ENCODE peak calls at places on chromosome 1, in nine cellular contexts. One of them, this sample, is unnamed.
A peak's percentile ranks its signal among the peaks of the same experiment; 100 is the strongest.

GRCh38 chr1:244319283-244320132 is 132.2 kb downstream of the ADSS2 start:
- DNase-seq in body of pancreas: no peak
- DNase-seq in heart left ventricle: no peak
- DNase-seq in AG10803: peak; percentile 90
- DNase-seq in uterus: no peak
- DNase-seq in NB4: peak; percentile 96
- DNase-seq in IMR-90: peak; percentile 90
- DNase-seq in HL-60: peak; percentile 94
- DNase-seq in activated B cell treated with CpG ODN at 0.5 μM for 24 hours: no peak
- DNase-seq in this sample: peak; percentile 36

GRCh38 chr1:43366601-43367025 is 1.2 kb downstream of the ELOVL1 start:
- DNase-seq in body of pancreas: no peak
- DNase-seq in heart left ventricle: no peak
- DNase-seq in AG10803: no peak
- DNase-seq in uterus: no peak
- DNase-seq in NB4: no peak
- DNase-seq in IMR-90: no peak
- DNase-seq in HL-60: no peak
- DNase-seq in activated B cell treated with CpG ODN at 0.5 μM for 24 hours: no peak
- DNase-seq in this sample: peak; percentile 38

GRCh38 chr1:103363008-103363365 is 162.5 kb upstream of the RNPC3 start:
- DNase-seq in body of pancreas: no peak
- DNase-seq in heart left ventricle: no peak
- DNase-seq in AG10803: no peak
- DNase-seq in uterus: no peak
- DNase-seq in NB4: no peak
- DNase-seq in IMR-90: no peak
- DNase-seq in HL-60: no peak
- DNase-seq in activated B cell treated with CpG ODN at 0.5 μM for 24 hours: no peak
- DNase-seq in this sample: no peak

GRCh38 chr1:169925505-169926482 is 32.1 kb upstream of the SCYL3 start:
- DNase-seq in body of pancreas: no peak
- DNase-seq in heart left ventricle: no peak
- DNase-seq in AG10803: peak; percentile 22
- DNase-seq in uterus: no peak
- DNase-seq in NB4: no peak
- DNase-seq in IMR-90: no peak
- DNase-seq in HL-60: no peak
- DNase-seq in activated B cell treated with CpG ODN at 0.5 μM for 24 hours: no peak
- DNase-seq in this sample: no peak

GRCh38 chr1:105210747-105211146 is 1461.0 kb downstream of the AMY1C start:
- DNase-seq in body of pancreas: no peak
- DNase-seq in heart left ventricle: no peak
- DNase-seq in AG10803: no peak
- DNase-seq in uterus: no peak
- DNase-seq in NB4: no peak
- DNase-seq in IMR-90: no peak
- DNase-seq in HL-60: no peak
- DNase-seq in activated B cell treated with CpG ODN at 0.5 μM for 24 hours: no peak
- DNase-seq in this sample: no peak

GRCh38 chr1:37391181-37391949 is 83.0 kb upstream of the ZC3H12A start:
- DNase-seq in body of pancreas: no peak
- DNase-seq in heart left ventricle: no peak
- DNase-seq in AG10803: no peak
- DNase-seq in uterus: no peak
- DNase-seq in NB4: peak; percentile 13
- DNase-seq in IMR-90: no peak
- DNase-seq in HL-60: no peak
- DNase-seq in activated B cell treated with CpG ODN at 0.5 μM for 24 hours: no peak
- DNase-seq in this sample: no peak

GRCh38 chr1:32125313-32125712 is 17.5 kb downstream of the KPNA6 start:
- DNase-seq in body of pancreas: no peak
- DNase-seq in heart left ventricle: no peak
- DNase-seq in AG10803: no peak
- DNase-seq in uterus: no peak
- DNase-seq in NB4: no peak
- DNase-seq in IMR-90: no peak
- DNase-seq in HL-60: no peak
- DNase-seq in activated B cell treated with CpG ODN at 0.5 μM for 24 hours: no peak
- DNase-seq in this sample: no peak

GRCh38 chr1:237146247-237146646 is 104.3 kb downstream of the RYR2 start:
- DNase-seq in body of pancreas: no peak
- DNase-seq in heart left ventricle: no peak
- DNase-seq in AG10803: no peak
- DNase-seq in uterus: peak; percentile 17
- DNase-seq in NB4: no peak
- DNase-seq in IMR-90: peak; percentile 16
- DNase-seq in HL-60: no peak
- DNase-seq in activated B cell treated with CpG ODN at 0.5 μM for 24 hours: no peak
- DNase-seq in this sample: no peak

GRCh38 chr1:60589046-60589748 is 493.2 kb upstream of the NFIA start:
- DNase-seq in body of pancreas: no peak
- DNase-seq in heart left ventricle: no peak
- DNase-seq in AG10803: no peak
- DNase-seq in uterus: no peak
- DNase-seq in NB4: no peak
- DNase-seq in IMR-90: no peak
- DNase-seq in HL-60: no peak
- DNase-seq in activated B cell treated with CpG ODN at 0.5 μM for 24 hours: no peak
- DNase-seq in this sample: no peak

GRCh38 chr1:73065585-73065984 is 783.2 kb upstream of the NEGR1 start:
- DNase-seq in body of pancreas: no peak
- DNase-seq in heart left ventricle: no peak
- DNase-seq in AG10803: no peak
- DNase-seq in uterus: no peak
- DNase-seq in NB4: no peak
- DNase-seq in IMR-90: no peak
- DNase-seq in HL-60: no peak
- DNase-seq in activated B cell treated with CpG ODN at 0.5 μM for 24 hours: no peak
- DNase-seq in this sample: no peak

GRCh38 chr1:150162862-150163706 is 13.4 kb downstream of the PLEKHO1 start:
- DNase-seq in body of pancreas: peak; percentile 67
- DNase-seq in heart left ventricle: peak; percentile 83
- DNase-seq in AG10803: peak; percentile 99
- DNase-seq in uterus: peak; percentile 92
- DNase-seq in NB4: peak; percentile 95
- DNase-seq in IMR-90: peak; percentile 100
- DNase-seq in HL-60: peak; percentile 95
- DNase-seq in activated B cell treated with CpG ODN at 0.5 μM for 24 hours: peak; percentile 34
- DNase-seq in this sample: peak; percentile 87
- TF ChIP-seq CTCF in body of pancreas: peak; percentile 20
- TF ChIP-seq CTCF in heart left ventricle: no peak
- TF ChIP-seq CTCF in AG10803: peak; percentile 39
- TF ChIP-seq CTCF in uterus: no peak
- TF ChIP-seq CTCF in NB4: no peak
- TF ChIP-seq CTCF in IMR-90: peak; percentile 13
- TF ChIP-seq CTCF in HL-60: no peak
- TF ChIP-seq CTCF in activated B cell treated with CpG ODN at 0.5 μM for 24 hours: no peak
- TF ChIP-seq CTCF in this sample: no peak

GRCh38 chr1:156492013-156492590 is 8.5 kb downstream of the MEF2D start:
- DNase-seq in body of pancreas: no peak
- DNase-seq in heart left ventricle: peak; percentile 26
- DNase-seq in AG10803: no peak
- DNase-seq in uterus: no peak
- DNase-seq in NB4: no peak
- DNase-seq in IMR-90: no peak
- DNase-seq in HL-60: peak; percentile 37
- DNase-seq in activated B cell treated with CpG ODN at 0.5 μM for 24 hours: no peak
- DNase-seq in this sample: no peak

GRCh38 chr1:156491151-156491949 is 9.2 kb downstream of the MEF2D start:
- DNase-seq in body of pancreas: no peak
- DNase-seq in heart left ventricle: peak; percentile 37
- DNase-seq in AG10803: no peak
- DNase-seq in uterus: no peak
- DNase-seq in NB4: peak; percentile 78
- DNase-seq in IMR-90: no peak
- DNase-seq in HL-60: peak; percentile 63
- DNase-seq in activated B cell treated with CpG ODN at 0.5 μM for 24 hours: no peak
- DNase-seq in this sample: no peak

GRCh38 chr1:156489166-156489934 is 11.2 kb downstream of the MEF2D start:
- DNase-seq in body of pancreas: peak; percentile 56
- DNase-seq in heart left ventricle: peak; percentile 84
- DNase-seq in AG10803: no peak
- DNase-seq in uterus: no peak
- DNase-seq in NB4: peak; percentile 48
- DNase-seq in IMR-90: peak; percentile 36
- DNase-seq in HL-60: peak; percentile 83
- DNase-seq in activated B cell treated with CpG ODN at 0.5 μM for 24 hours: no peak
- DNase-seq in this sample: no peak

GRCh38 chr1:156489935-156490293 is 10.7 kb downstream of the MEF2D start:
- DNase-seq in body of pancreas: no peak
- DNase-seq in heart left ventricle: no peak
- DNase-seq in AG10803: no peak
- DNase-seq in uterus: no peak
- DNase-seq in NB4: no peak
- DNase-seq in IMR-90: no peak
- DNase-seq in HL-60: no peak
- DNase-seq in activated B cell treated with CpG ODN at 0.5 μM for 24 hours: no peak
- DNase-seq in this sample: no peak

GRCh38 chr1:156490401-156491032 is 10.1 kb downstream of the MEF2D start:
- DNase-seq in body of pancreas: peak; percentile 44
- DNase-seq in heart left ventricle: peak; percentile 63
- DNase-seq in AG10803: no peak
- DNase-seq in uterus: peak; percentile 69
- DNase-seq in NB4: peak; percentile 50
- DNase-seq in IMR-90: no peak
- DNase-seq in HL-60: no peak
- DNase-seq in activated B cell treated with CpG ODN at 0.5 μM for 24 hours: no peak
- DNase-seq in this sample: no peak
- TF ChIP-seq CTCF in body of pancreas: no peak
- TF ChIP-seq CTCF in heart left ventricle: peak; percentile 16
- TF ChIP-seq CTCF in AG10803: peak; percentile 35
- TF ChIP-seq CTCF in uterus: peak; percentile 20
- TF ChIP-seq CTCF in NB4: no peak
- TF ChIP-seq CTCF in IMR-90: peak; percentile 27
- TF ChIP-seq CTCF in HL-60: no peak
- TF ChIP-seq CTCF in activated B cell treated with CpG ODN at 0.5 μM for 24 hours: no peak
- TF ChIP-seq CTCF in this sample: no peak

GRCh38 chr1:225412803-225413338 is 15.0 kb downstream of the LBR start:
- DNase-seq in body of pancreas: peak; percentile 84
- DNase-seq in heart left ventricle: no peak
- DNase-seq in AG10803: no peak
- DNase-seq in uterus: no peak
- DNase-seq in NB4: no peak
- DNase-seq in IMR-90: no peak
- DNase-seq in HL-60: no peak
- DNase-seq in activated B cell treated with CpG ODN at 0.5 μM for 24 hours: no peak
- DNase-seq in this sample: no peak

GRCh38 chr1:225415307-225415706 is 12.5 kb downstream of the LBR start:
- DNase-seq in body of pancreas: no peak
- DNase-seq in heart left ventricle: no peak
- DNase-seq in AG10803: no peak
- DNase-seq in uterus: no peak
- DNase-seq in NB4: peak; percentile 15
- DNase-seq in IMR-90: no peak
- DNase-seq in HL-60: peak; percentile 33
- DNase-seq in activated B cell treated with CpG ODN at 0.5 μM for 24 hours: no peak
- DNase-seq in this sample: no peak

GRCh38 chr1:225412301-225412700 is 15.5 kb downstream of the LBR start:
- DNase-seq in body of pancreas: peak; percentile 26
- DNase-seq in heart left ventricle: no peak
- DNase-seq in AG10803: no peak
- DNase-seq in uterus: no peak
- DNase-seq in NB4: no peak
- DNase-seq in IMR-90: no peak
- DNase-seq in HL-60: no peak
- DNase-seq in activated B cell treated with CpG ODN at 0.5 μM for 24 hours: no peak
- DNase-seq in this sample: no peak

GRCh38 chr1:225415967-225416745 is 11.7 kb downstream of the LBR start:
- DNase-seq in body of pancreas: no peak
- DNase-seq in heart left ventricle: no peak
- DNase-seq in AG10803: no peak
- DNase-seq in uterus: no peak
- DNase-seq in NB4: no peak
- DNase-seq in IMR-90: no peak
- DNase-seq in HL-60: no peak
- DNase-seq in activated B cell treated with CpG ODN at 0.5 μM for 24 hours: no peak
- DNase-seq in this sample: no peak

DNA sequence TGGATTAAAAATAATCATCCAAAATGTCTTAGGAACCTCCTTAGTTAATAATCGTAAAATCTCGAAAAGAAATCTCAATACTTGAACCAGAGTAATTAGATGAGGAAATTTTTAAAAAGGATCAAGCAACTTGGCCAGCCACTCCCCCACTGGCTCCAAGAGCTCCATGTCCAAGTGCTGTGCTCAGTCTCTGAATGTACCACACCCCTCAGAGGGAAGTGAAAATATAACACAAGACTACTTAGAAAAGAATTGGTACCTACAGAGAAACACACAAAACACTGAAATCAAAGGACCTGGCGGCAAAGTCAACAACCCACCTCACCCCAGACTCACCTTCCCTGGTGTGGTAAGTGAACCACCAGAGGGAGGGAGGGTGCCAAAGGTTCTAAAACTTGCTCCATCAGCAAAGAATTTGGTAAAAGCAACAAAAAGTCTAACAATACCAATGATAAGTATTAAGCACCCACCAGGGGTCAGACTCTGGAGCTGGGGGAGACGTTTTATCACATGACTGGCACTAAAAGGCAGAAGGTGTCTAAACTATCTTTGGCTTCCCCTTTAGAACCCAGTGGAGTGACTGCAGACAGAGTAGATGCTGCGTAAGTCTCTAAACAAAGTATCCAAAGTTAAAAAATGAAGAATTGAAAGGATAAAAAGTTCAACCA is 14.0 kb downstream of the LBR start:
- DNase-seq in body of pancreas: no peak
- DNase-seq in heart left ventricle: no peak
- DNase-seq in AG10803: no peak
- DNase-seq in uterus: no peak
- DNase-seq in NB4: no peak
- DNase-seq in IMR-90: no peak
- DNase-seq in HL-60: no peak
- DNase-seq in activated B cell treated with CpG ODN at 0.5 μM for 24 hours: no peak
- DNase-seq in this sample: no peak
- TF ChIP-seq CTCF in body of pancreas: no peak
- TF ChIP-seq CTCF in heart left ventricle: no peak
- TF ChIP-seq CTCF in AG10803: no peak
- TF ChIP-seq CTCF in uterus: no peak
- TF ChIP-seq CTCF in NB4: no peak
- TF ChIP-seq CTCF in IMR-90: no peak
- TF ChIP-seq CTCF in HL-60: no peak
- TF ChIP-seq CTCF in activated B cell treated with CpG ODN at 0.5 μM for 24 hours: no peak
- TF ChIP-seq CTCF in this sample: no peak

DNA sequence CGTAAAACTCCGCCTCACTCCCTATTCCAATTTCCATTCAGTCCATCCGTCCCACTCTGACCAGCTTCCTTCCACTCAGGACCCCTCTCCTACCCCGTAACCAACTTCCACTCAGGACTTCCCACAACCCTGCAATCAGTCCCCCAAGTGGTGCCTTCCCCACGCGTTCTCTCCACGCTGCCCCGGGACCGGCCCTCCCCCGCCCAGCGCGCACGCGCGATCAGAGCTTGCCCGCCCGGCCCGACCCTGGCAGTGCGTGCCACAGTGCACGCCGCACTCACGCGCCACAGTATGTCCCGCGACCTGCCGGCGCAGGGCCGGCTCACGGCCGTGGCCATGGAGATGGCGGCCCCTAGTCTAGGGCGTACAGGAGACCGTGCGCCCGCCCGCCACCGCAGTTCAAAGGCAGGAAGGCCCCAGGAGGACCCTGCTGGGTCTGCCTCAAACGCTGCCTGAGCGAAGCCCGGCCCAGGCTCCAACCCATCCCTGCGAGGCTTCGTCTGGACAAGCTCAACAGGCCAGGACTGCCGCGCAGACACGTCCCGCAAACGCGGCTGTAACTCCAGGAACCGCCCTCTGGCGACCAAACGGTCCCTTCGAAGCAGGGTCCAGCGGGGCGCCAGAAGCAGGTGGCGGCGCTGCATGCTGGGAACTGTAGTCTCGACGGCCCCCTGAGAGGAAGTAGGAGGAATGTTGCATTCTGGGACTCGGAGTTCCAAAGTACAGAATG is at the start of gene NDC1:
- DNase-seq in body of pancreas: peak; percentile 92
- DNase-seq in heart left ventricle: peak; percentile 93
- DNase-seq in AG10803: peak; percentile 94
- DNase-seq in uterus: peak; percentile 89
- DNase-seq in NB4: peak; percentile 97
- DNase-seq in IMR-90: peak; percentile 96
- DNase-seq in HL-60: peak; percentile 96
- DNase-seq in activated B cell treated with CpG ODN at 0.5 μM for 24 hours: peak; percentile 86
- DNase-seq in this sample: peak; percentile 93
- TF ChIP-seq CTCF in body of pancreas: peak; percentile 30
- TF ChIP-seq CTCF in heart left ventricle: no peak
- TF ChIP-seq CTCF in AG10803: peak; percentile 14
- TF ChIP-seq CTCF in uterus: peak; percentile 36
- TF ChIP-seq CTCF in NB4: no peak
- TF ChIP-seq CTCF in IMR-90: peak; percentile 18
- TF ChIP-seq CTCF in HL-60: no peak
- TF ChIP-seq CTCF in activated B cell treated with CpG ODN at 0.5 μM for 24 hours: no peak
- TF ChIP-seq CTCF in this sample: no peak

This sample was measured in lung.